ENCODE peak calls at places on chromosomes 5 and 9, in seven cellular contexts. H is ovary, T is OCI-LY7, R is colonic mucosa, D is RPMI8226, L is midbrain, O is H54. N is an unnamed sample.

GRCh38 chr5:9835121-9835770 is 205.1 kb upstream of the TAS2R1 start:
- DNase-seq in H (no peak), T (no peak), R (no peak), D (no peak), L (no peak), O (no peak), N (no peak)

GRCh38 chr5:98510111-98510510 is 263.4 kb upstream of the RGMB start:
- DNase-seq in H (no peak), T (no peak), R (peak), D (no peak), L (peak), O (no peak), N (no peak)

GRCh38 chr5:162684145-162684544 is 616.6 kb downstream of the GABRG2 start:
- DNase-seq in H (no peak), T (no peak), R (no peak), D (no peak), L (no peak), O (no peak), N (no peak)

GRCh38 chr5:23977996-23978395 is 470.6 kb downstream of the PRDM9 start:
- DNase-seq in H (no peak), T (peak), R (peak), D (peak), L (no peak), O (no peak), N (peak)

GRCh38 chr5:43001748-43002147 is 38.4 kb downstream of the ANXA2R start:
- DNase-seq in H (no peak), T (no peak), R (no peak), D (peak), L (no peak), O (no peak), N (no peak)

GRCh38 chr5:73394610-73395009 is 54.0 kb downstream of the FOXD1 start:
- DNase-seq in H (no peak), T (no peak), R (no peak), D (no peak), L (no peak), O (no peak), N (no peak)

GRCh38 chr9:133708770-133709611 is 29.2 kb downstream of the SARDH start:
- DNase-seq in H (peak), T (peak), R (no peak), D (no peak), L (no peak), O (no peak), N (peak)

GRCh38 chr5:138963763-138964371 is 88.7 kb upstream of the LRRTM2 start:
- DNase-seq in H (no peak), T (no peak), R (no peak), D (no peak), L (no peak), O (no peak), N (no peak)

GRCh38 chr5:61924251-61924650 is 381.8 kb upstream of the KIF2A start:
- DNase-seq in H (no peak), T (no peak), R (no peak), D (no peak), L (no peak), O (no peak), N (no peak)

GRCh38 chr5:53994148-53994547 is 316.2 kb downstream of the ARL15 start:
- DNase-seq in H (no peak), T (no peak), R (no peak), D (no peak), L (no peak), O (no peak), N (no peak)

GRCh38 chr5:68554566-68555279 is 339.2 kb downstream of the PIK3R1 start:
- DNase-seq in H (no peak), T (no peak), R (peak), D (no peak), L (no peak), O (no peak), N (no peak)

GRCh38 chr5:102663771-102664530 is 91.2 kb upstream of the PAM start:
- DNase-seq in H (no peak), T (no peak), R (no peak), D (no peak), L (no peak), O (no peak), N (no peak)

GRCh38 chr9:70746760-70747159 is 332.3 kb upstream of the KLF9 start:
- DNase-seq in H (peak), T (no peak), R (no peak), D (no peak), L (no peak), O (no peak), N (no peak)

GRCh38 chr5:120465281-120465961 is 1.3 kb downstream of the PRR16 start:
- DNase-seq in H (peak), T (no peak), R (peak), D (peak), L (no peak), O (peak), N (peak)

GRCh38 chr5:32598270-32598937 is 13.0 kb downstream of the SUB1 start:
- DNase-seq in H (no peak), T (no peak), R (no peak), D (no peak), L (no peak), O (no peak), N (no peak)

GRCh38 chr9:98766548-98766947 is 29.8 kb downstream of the ANKS6 start:
- DNase-seq in H (no peak), T (no peak), R (no peak), D (no peak), L (no peak), O (no peak), N (no peak)

GRCh38 chr5:133934822-133935793 is 33.3 kb downstream of the C5orf15 start:
- DNase-seq in H (no peak), T (peak), R (no peak), D (no peak), L (no peak), O (no peak), N (no peak)

GRCh38 chr5:64074533-64074932 is 91.1 kb upstream of the RNF180 start:
- DNase-seq in H (no peak), T (peak), R (no peak), D (peak), L (peak), O (peak), N (peak)

GRCh38 chr9:107548298-107549142 is 59.0 kb upstream of the KLF4 start:
- DNase-seq in H (peak), T (no peak), R (no peak), D (no peak), L (no peak), O (peak), N (peak)

GRCh38 chr5:134949335-134949734 is 18.4 kb upstream of the CATSPER3 start:
- DNase-seq in H (no peak), T (no peak), R (no peak), D (no peak), L (no peak), O (no peak), N (no peak)

GRCh38 chr5:33313150-33313549 is 127.6 kb upstream of the TARS1 start:
- DNase-seq in H (peak), T (no peak), R (peak), D (no peak), L (no peak), O (no peak), N (no peak)

GRCh38 chr5:90037646-90038045 is 371.9 kb downstream of the CETN3 start:
- DNase-seq in H (no peak), T (no peak), R (no peak), D (no peak), L (no peak), O (no peak), N (no peak)

GRCh38 chr9:93582115-93582514 is 5.7 kb downstream of the PHF2 start:
- DNase-seq in H (peak), T (no peak), R (peak), D (no peak), L (no peak), O (no peak), N (no peak)

N was measured in activated naive CD4-positive, alpha-beta T cell treated with anti-CD3 and anti-CD28 coated beads for 36 hours.